ENCODE peak calls at places on chromosomes 2 and 18, in ten cellular contexts. P is right cardiac atrium, T is body of pancreas, W is PC-9, A is substantia nigra, H is breast epithelium, G is right lobe of liver, E is hepatocyte, F is transverse colon, C is Panc1. D is an unnamed sample.

GRCh38 chr2:39243469-39244123 is at the start of gene CDKL4:
- DNase-seq in P (peak; percentile 64), T (no peak), W (no peak), A (no peak), H (no peak), G (no peak), E (no peak), F (peak; percentile 18), C (no peak), D (no peak)

GRCh38 chr2:43609304-43609883 is 13.6 kb upstream of the THADA start:
- DNase-seq in P (no peak), T (peak; percentile 53), W (peak; percentile 48), A (peak; percentile 7), H (no peak), G (no peak), E (peak; percentile 77), F (peak; percentile 21), C (peak; percentile 50), D (peak; percentile 22)

GRCh38 chr18:80192653-80193385 is 54.5 kb downstream of the PARD6G start:
- DNase-seq in P (no peak), T (no peak), W (no peak), A (no peak), H (no peak), G (no peak), E (no peak), F (no peak), C (no peak), D (no peak)

GRCh38 chr18:37303009-37303408 is 262.6 kb downstream of the CELF4 start:
- DNase-seq in P (no peak), T (no peak), W (no peak), A (no peak), H (no peak), G (no peak), E (no peak), F (no peak), C (no peak), D (no peak)

GRCh38 chr2:121635371-121635770 is 13.9 kb downstream of the CLASP1 start:
- DNase-seq in P (no peak), T (no peak), W (no peak), A (no peak), H (no peak), G (no peak), E (no peak), F (no peak), C (no peak), D (no peak)

GRCh38 chr2:168427451-168427850 is 28.6 kb upstream of the CERS6 start:
- DNase-seq in P (no peak), T (no peak), W (no peak), A (no peak), H (no peak), G (no peak), E (peak; percentile 23), F (no peak), C (no peak), D (no peak)

GRCh38 chr2:154697422-154698237 is 865 bp upstream of the KCNJ3 start:
- DNase-seq in P (peak; percentile 76), T (peak; percentile 23), W (peak; percentile 15), A (no peak), H (no peak), G (peak; percentile 48), E (peak; percentile 55), F (peak; percentile 14), C (no peak), D (peak; percentile 79)

GRCh38 chr2:170241731-170242130 is 63.8 kb downstream of the MYO3B start:
- DNase-seq in P (no peak), T (no peak), W (no peak), A (no peak), H (no peak), G (no peak), E (no peak), F (no peak), C (no peak), D (no peak)

GRCh38 chr2:14316594-14316993 is 315.9 kb upstream of the LRATD1 start:
- DNase-seq in P (no peak), T (no peak), W (no peak), A (no peak), H (no peak), G (no peak), E (no peak), F (no peak), C (no peak), D (no peak)

GRCh38 chr2:138814123-138814883 is 34.1 kb upstream of the NXPH2 start:
- DNase-seq in P (no peak), T (peak; percentile 12), W (no peak), A (no peak), H (no peak), G (no peak), E (no peak), F (no peak), C (no peak), D (no peak)

GRCh38 chr2:27264253-27264752 is 1.5 kb upstream of the SLC30A3 start:
- DNase-seq in P (no peak), T (no peak), W (no peak), A (no peak), H (no peak), G (no peak), E (peak; percentile 39), F (no peak), C (no peak), D (no peak)

GRCh38 chr2:108182489-108182888 is 57.3 kb upstream of the SULT1C3 start:
- DNase-seq in P (no peak), T (no peak), W (peak; percentile 6), A (no peak), H (no peak), G (no peak), E (no peak), F (peak; percentile 10), C (no peak), D (no peak)

GRCh38 chr2:86225581-86225980 is 26.3 kb downstream of the MRPL35 start:
- DNase-seq in P (peak; percentile 87), T (peak; percentile 33), W (no peak), A (no peak), H (no peak), G (peak; percentile 58), E (no peak), F (peak; percentile 31), C (no peak), D (peak; percentile 76)

GRCh38 chr2:158932246-158932645 is 36.2 kb upstream of the TANC1 start:
- DNase-seq in P (no peak), T (no peak), W (no peak), A (no peak), H (no peak), G (no peak), E (no peak), F (no peak), C (no peak), D (no peak)

GRCh38 chr2:107669335-107669734 is 157.4 kb upstream of the RGPD4 start:
- DNase-seq in P (no peak), T (no peak), W (no peak), A (no peak), H (no peak), G (no peak), E (no peak), F (no peak), C (no peak), D (no peak)

DNA sequence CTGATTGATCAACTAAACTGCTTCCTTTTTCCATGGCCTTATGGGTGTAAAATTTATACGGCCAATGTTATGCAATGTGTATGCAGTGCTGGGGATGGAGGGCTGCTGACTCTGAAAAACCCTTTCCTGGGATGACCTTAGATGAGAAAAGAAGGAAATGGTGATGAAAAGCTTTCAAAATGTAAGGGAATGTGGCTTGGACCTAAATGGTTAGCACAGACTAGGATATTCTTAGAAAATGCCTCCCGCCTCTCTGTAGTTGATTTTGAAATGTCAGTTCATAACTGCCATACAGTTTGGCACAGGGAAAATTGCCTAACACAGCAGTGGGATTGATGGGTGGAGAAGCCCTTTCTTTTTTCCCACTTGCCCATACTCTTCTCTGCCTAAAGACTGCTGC is 9.4 kb upstream of the B3GNT2 start:
- DNase-seq in P (no peak), T (peak; percentile 19), W (no peak), A (no peak), H (no peak), G (no peak), E (no peak), F (no peak), C (no peak), D (no peak)
- H3K27ac ChIP-seq in P (peak overlapping the region; percentile 41), T (peak overlapping the region; percentile 70), W (no peak overlapping the region), A (no peak overlapping the region), H (no peak overlapping the region), G (no peak overlapping the region), E (no peak overlapping the region), F (no peak overlapping the region), C (no peak overlapping the region), D (no peak overlapping the region)

GRCh38 chr2:65802298-65802942 is 370.0 kb upstream of the SPRED2 start:
- DNase-seq in P (no peak), T (no peak), W (no peak), A (no peak), H (no peak), G (no peak), E (no peak), F (no peak), C (no peak), D (no peak)
- H3K27ac ChIP-seq in P (no peak overlapping the region), T (no peak overlapping the region), W (no peak overlapping the region), A (no peak overlapping the region), H (no peak overlapping the region), G (no peak overlapping the region), E (no peak overlapping the region), F (no peak overlapping the region), C (no peak overlapping the region), D (no peak overlapping the region)

GRCh38 chr2:23387221-23387550 is 2.2 kb downstream of the KLHL29 start:
- DNase-seq in P (no peak), T (no peak), W (no peak), A (no peak), H (no peak), G (no peak), E (no peak), F (no peak), C (no peak), D (no peak)

GRCh38 chr2:23390152-23390551 is 5.2 kb downstream of the KLHL29 start:
- DNase-seq in P (no peak), T (no peak), W (no peak), A (no peak), H (no peak), G (no peak), E (no peak), F (no peak), C (no peak), D (no peak)

GRCh38 chr2:23387849-23388248 is 2.9 kb downstream of the KLHL29 start:
- DNase-seq in P (no peak), T (no peak), W (no peak), A (no peak), H (no peak), G (no peak), E (no peak), F (no peak), C (no peak), D (no peak)

GRCh38 chr2:23388292-23388691 is 3.3 kb downstream of the KLHL29 start:
- DNase-seq in P (no peak), T (no peak), W (no peak), A (no peak), H (no peak), G (no peak), E (no peak), F (no peak), C (no peak), D (no peak)

GRCh38 chr2:23388756-23389514 is 4.0 kb downstream of the KLHL29 start:
- DNase-seq in P (no peak), T (no peak), W (no peak), A (no peak), H (no peak), G (no peak), E (no peak), F (no peak), C (no peak), D (no peak)
- H3K27ac ChIP-seq in P (no peak overlapping the region), T (no peak overlapping the region), W (no peak overlapping the region), A (no peak overlapping the region), H (no peak overlapping the region), G (no peak overlapping the region), E (no peak overlapping the region), F (no peak overlapping the region), C (no peak overlapping the region), D (no peak overlapping the region)

GRCh38 chr2:203876328-203876727 is 8.8 kb downstream of the CTLA4 start:
- DNase-seq in P (no peak), T (no peak), W (no peak), A (no peak), H (no peak), G (no peak), E (no peak), F (no peak), C (no peak), D (no peak)
- H3K27ac ChIP-seq in P (no peak overlapping the region), T (no peak overlapping the region), W (no peak overlapping the region), A (no peak overlapping the region), H (no peak overlapping the region), G (no peak overlapping the region), E (no peak overlapping the region), F (no peak overlapping the region), C (no peak overlapping the region), D (no peak overlapping the region)